ENCODE peak calls at places on chromosomes 3 and 15, in eight cellular contexts. S, O, X, Z, R, G, V and F are unnamed samples.

GRCh38 chr15:52232327-52232726 is 41.1 kb upstream of the GNB5 start:
- ATAC-seq in S (no peak), O (no peak), X (no peak), Z (no peak), R (no peak), G (no peak), V (no peak), F (peak; percentile 34)

GRCh38 chr3:115862824-115863223 is 239.5 kb downstream of the GAP43 start:
- ATAC-seq in S (no peak), O (no peak), X (no peak), Z (no peak), R (no peak), G (no peak), V (no peak), F (no peak)

GRCh38 chr3:182732232-182733015 is 60.9 kb upstream of the ATP11B start:
- ATAC-seq in S (no peak), O (no peak), X (no peak), Z (no peak), R (no peak), G (no peak), V (no peak), F (no peak)

GRCh38 chr15:64134322-64134829 is 17.2 kb upstream of the SNX22 start:
- ATAC-seq in S (peak; percentile 74), O (no peak), X (no peak), Z (no peak), R (peak; percentile 22), G (peak; percentile 29), V (peak; percentile 66), F (no peak)

GRCh38 chr3:40586866-40587265 is 62.1 kb downstream of the ZNF621 start:
- ATAC-seq in S (no peak), O (no peak), X (no peak), Z (no peak), R (no peak), G (no peak), V (no peak), F (no peak)

GRCh38 chr3:41198526-41198925 is 779 bp upstream of the CTNNB1 start:
- ATAC-seq in S (no peak), O (no peak), X (no peak), Z (no peak), R (no peak), G (peak; percentile 4), V (peak; percentile 3), F (no peak)

GRCh38 chr15:50563756-50564155 is 17.3 kb upstream of the USP50 start:
- ATAC-seq in S (no peak), O (no peak), X (no peak), Z (no peak), R (no peak), G (no peak), V (no peak), F (no peak)

GRCh38 chr3:193910886-193911738 is 224.8 kb upstream of the HES1 start:
- ATAC-seq in S (no peak), O (peak; percentile 40), X (no peak), Z (peak; percentile 17), R (peak; percentile 55), G (no peak), V (peak; percentile 79), F (peak; percentile 45)

GRCh38 chr3:10772230-10773161 is 43.5 kb upstream of the SLC6A11 start:
- ATAC-seq in S (peak; percentile 44), O (no peak), X (no peak), Z (no peak), R (no peak), G (no peak), V (peak; percentile 23), F (no peak)

GRCh38 chr3:177071496-177072156 is 125.7 kb downstream of the TBL1XR1 start:
- ATAC-seq in S (no peak), O (no peak), X (no peak), Z (no peak), R (no peak), G (peak; percentile 69), V (no peak), F (no peak)

GRCh38 chr3:120839120-120839519 is 68.9 kb upstream of the STXBP5L start:
- ATAC-seq in S (no peak), O (no peak), X (no peak), Z (no peak), R (no peak), G (no peak), V (no peak), F (no peak)

GRCh38 chr15:86879250-86880229 is 799.9 kb downstream of the AGBL1 start:
- ATAC-seq in S (no peak), O (no peak), X (no peak), Z (no peak), R (peak; percentile 56), G (peak; percentile 84), V (no peak), F (no peak)

GRCh38 chr3:184405075-184406060 is 25.5 kb downstream of the CHRD start:
- ATAC-seq in S (no peak), O (no peak), X (no peak), Z (no peak), R (no peak), G (no peak), V (peak; percentile 4), F (no peak)

GRCh38 chr3:3744826-3745225 is 54.4 kb upstream of the LRRN1 start:
- ATAC-seq in S (no peak), O (no peak), X (no peak), Z (no peak), R (no peak), G (no peak), V (no peak), F (no peak)